ENCODE peak calls at places on chromosomes 3 and 15, in four cellular contexts. W is IMR-90, O is K562, T is GM12878. P is an unnamed sample.

GRCh38 chr15:81332326-81332725 is 8.4 kb upstream of the STARD5 start:
- DNase-seq in W (no peak), O (no peak), T (no peak), P (no peak)

GRCh38 chr15:73375755-73376305 is 7.1 kb upstream of the HCN4 start:
- DNase-seq in W (no peak), O (no peak), T (no peak), P (no peak)

GRCh38 chr3:27728195-27729087 is 6.3 kb upstream of the EOMES start:
- DNase-seq in W (no peak), O (peak), T (no peak), P (no peak)

GRCh38 chr3:125212096-125212508 is 446 bp downstream of the SLC12A8 start:
- DNase-seq in W (no peak), O (no peak), T (no peak), P (no peak)

GRCh38 chr3:177057768-177058167 is 139.5 kb downstream of the TBL1XR1 start:
- DNase-seq in W (peak), O (no peak), T (peak), P (no peak)

GRCh38 chr3:9214599-9214998 is 34.8 kb downstream of the SRGAP3 start:
- DNase-seq in W (peak), O (no peak), T (no peak), P (no peak)

GRCh38 chr3:8500208-8500961 is 1.2 kb upstream of the LMCD1 start:
- DNase-seq in W (peak), O (no peak), T (no peak), P (peak)

GRCh38 chr3:124315215-124316033 is 323.5 kb upstream of the ROPN1 start:
- DNase-seq in W (peak), O (no peak), T (no peak), P (peak)

GRCh38 chr15:64749999-64750657 is 25.3 kb downstream of the RBPMS2 start:
- DNase-seq in W (peak), O (peak), T (no peak), P (no peak)

GRCh38 chr3:189967254-189967865 is 153.3 kb downstream of the P3H2 start:
- DNase-seq in W (peak), O (peak), T (no peak), P (peak)

GRCh38 chr15:71048913-71049675 is 66.2 kb upstream of the THSD4 start:
- DNase-seq in W (peak), O (no peak), T (no peak), P (no peak)

GRCh38 chr3:171113716-171114115 is 87.2 kb upstream of the SLC2A2 start:
- DNase-seq in W (no peak), O (no peak), T (no peak), P (no peak)

GRCh38 chr3:171116802-171117395 is 90.4 kb upstream of the SLC2A2 start:
- DNase-seq in W (no peak), O (no peak), T (no peak), P (no peak)

GRCh38 chr3:171110715-171111114 is 84.2 kb upstream of the SLC2A2 start:
- DNase-seq in W (no peak), O (no peak), T (no peak), P (no peak)

GRCh38 chr3:171116365-171116764 is 89.8 kb upstream of the SLC2A2 start:
- DNase-seq in W (no peak), O (no peak), T (no peak), P (peak)

GRCh38 chr3:171115667-171116066 is 89.1 kb upstream of the SLC2A2 start:
- DNase-seq in W (no peak), O (no peak), T (peak), P (no peak)
- TF ChIP-seq FOS in W (no peak), O (no peak), T (no peak), P (no peak)

GRCh38 chr3:79140718-79141117 is 627.1 kb downstream of the ROBO1 start:
- DNase-seq in W (peak), O (no peak), T (no peak), P (no peak)
- TF ChIP-seq FOS in W (no peak), O (no peak), T (no peak), P (no peak)

GRCh38 chr3:194673761-194674160 is 1.8 kb upstream of the LSG1 start:
- DNase-seq in W (no peak), O (no peak), T (no peak), P (no peak)

GRCh38 chr3:194675680-194676079 is 3.7 kb upstream of the LSG1 start:
- DNase-seq in W (no peak), O (no peak), T (no peak), P (no peak)

GRCh38 chr3:194676471-194676870 is 4.5 kb upstream of the LSG1 start:
- DNase-seq in W (no peak), O (no peak), T (no peak), P (no peak)

GRCh38 chr3:194672876-194673275 is 885 bp upstream of the LSG1 start:
- DNase-seq in W (no peak), O (no peak), T (no peak), P (no peak)

GRCh38 chr3:194675081-194675640 is 3.2 kb upstream of the LSG1 start:
- DNase-seq in W (no peak), O (peak), T (no peak), P (no peak)
- TF ChIP-seq FOS in W (no peak), O (no peak), T (no peak), P (no peak)

DNA sequence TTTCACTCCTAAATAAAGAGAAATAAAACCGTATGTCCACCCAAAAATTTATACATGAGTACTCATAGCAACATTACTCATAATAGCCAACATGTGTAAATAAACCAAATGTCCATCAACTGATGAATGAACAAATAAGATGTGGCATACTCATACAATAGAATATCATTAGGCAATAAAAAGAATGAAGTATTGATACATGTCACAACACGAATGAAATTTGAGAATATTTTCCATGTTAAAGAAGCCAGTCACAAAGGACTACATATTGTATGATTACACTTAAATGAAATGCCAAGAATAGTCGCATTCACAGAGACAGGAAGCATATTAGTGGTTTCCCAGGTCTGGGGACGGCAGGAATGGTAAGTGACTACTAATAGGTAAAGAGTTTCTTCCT is 869.2 kb downstream of the IGSF11 start:
- DNase-seq in W (no peak), O (no peak), T (no peak), P (no peak)
- TF ChIP-seq FOS in W (no peak), O (no peak), T (no peak), P (no peak)

DNA sequence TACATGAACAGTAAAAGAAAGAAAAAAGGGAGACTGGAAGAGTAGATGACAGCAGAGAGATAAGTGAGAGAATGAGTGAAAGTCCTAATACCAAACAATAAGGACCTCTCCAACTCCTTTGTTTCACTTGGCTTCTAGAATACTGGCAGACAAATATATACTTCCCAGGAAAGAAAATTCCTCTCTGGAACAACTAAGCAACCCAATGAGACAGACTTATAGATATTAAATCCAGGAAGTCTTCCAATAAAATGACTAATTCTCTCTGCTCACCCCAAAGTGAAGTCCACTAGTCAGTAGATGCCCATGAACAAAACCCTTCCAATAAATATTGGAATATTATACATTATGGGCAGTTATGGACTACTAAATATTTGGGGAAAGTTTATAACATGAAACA is 114.2 kb downstream of the NEDD4 start:
- DNase-seq in W (peak), O (no peak), T (no peak), P (peak)
- TF ChIP-seq FOS in W (no peak), O (no peak), T (no peak), P (no peak)

GRCh38 chr3:52663098-52663497 is 22.6 kb downstream of the PBRM1 start:
- DNase-seq in W (no peak), O (no peak), T (no peak), P (no peak)
- TF ChIP-seq FOS in W (no peak), O (no peak), T (no peak), P (no peak)

GRCh38 chr15:89198934-89199333 is 22.4 kb downstream of the RLBP1 start:
- DNase-seq in W (no peak), O (no peak), T (no peak), P (no peak)

GRCh38 chr15:89196994-89197393 is 24.4 kb downstream of the RLBP1 start:
- DNase-seq in W (no peak), O (no peak), T (no peak), P (no peak)

GRCh38 chr15:89196241-89196640 is 25.1 kb downstream of the RLBP1 start:
- DNase-seq in W (no peak), O (no peak), T (no peak), P (no peak)

GRCh38 chr15:89198196-89198595 is 23.2 kb downstream of the RLBP1 start:
- DNase-seq in W (no peak), O (no peak), T (no peak), P (no peak)

GRCh38 chr15:89197503-89197971 is 23.8 kb downstream of the RLBP1 start:
- DNase-seq in W (no peak), O (no peak), T (no peak), P (no peak)
- TF ChIP-seq FOS in W (no peak), O (no peak), T (no peak), P (no peak)